ENCODE peak calls at places on chromosomes 13 and 19, in nine cellular contexts. X is mammary epithelial cell; E is uterus; H is naive thymus-derived CD4-positive, alpha-beta T cell; M is ovary; G is GM23248; S is dorsolateral prefrontal cortex; U is hepatocyte; R is cardiac muscle cell. A is an unnamed sample. For H3K27me3, the result is how much of the 10 kb centered on the place peaks cover.

GRCh38 chr13:84050551-84050950 is 168.3 kb upstream of the SLITRK1 start:
- DNase-seq in X (no peak), E (no peak), H (no peak), M (no peak), G (no peak), S (no peak), U (no peak), R (no peak), A (no peak)

GRCh38 chr13:79128158-79128557 is 277.9 kb downstream of the RBM26 start:
- DNase-seq in X (peak), E (no peak), H (no peak), M (no peak), G (peak), S (no peak), U (peak), R (peak), A (no peak)

GRCh38 chr13:99614465-99614885 is 113.2 kb downstream of the TM9SF2 start:
- DNase-seq in X (peak), E (no peak), H (no peak), M (no peak), G (no peak), S (no peak), U (peak), R (peak), A (peak)

GRCh38 chr13:44879452-44880058 is 109.7 kb downstream of the NUFIP1 start:
- DNase-seq in X (peak), E (no peak), H (no peak), M (no peak), G (peak), S (no peak), U (peak), R (peak), A (peak)

GRCh38 chr13:44317752-44318550 is 55.7 kb upstream of the SERP2 start:
- DNase-seq in X (peak), E (no peak), H (no peak), M (no peak), G (peak), S (no peak), U (no peak), R (no peak), A (no peak)

GRCh38 chr13:32200741-32201140 is 114.4 kb downstream of the ZAR1L start:
- DNase-seq in X (no peak), E (no peak), H (no peak), M (no peak), G (no peak), S (no peak), U (no peak), R (peak), A (no peak)

GRCh38 chr13:44575741-44576395 is at the start of gene TSC22D1:
- DNase-seq in X (peak), E (peak), H (peak), M (peak), G (peak), S (peak), U (peak), R (peak), A (peak)

GRCh38 chr13:49627831-49628652 is at the start of gene ARL11:
- DNase-seq in X (no peak), E (no peak), H (peak), M (no peak), G (no peak), S (no peak), U (peak), R (no peak), A (peak)

GRCh38 chr19:33443638-33444195 is 70.2 kb downstream of the CEBPG start:
- DNase-seq in X (no peak), E (no peak), H (no peak), M (no peak), G (no peak), S (no peak), U (no peak), R (no peak), A (no peak)

DNA sequence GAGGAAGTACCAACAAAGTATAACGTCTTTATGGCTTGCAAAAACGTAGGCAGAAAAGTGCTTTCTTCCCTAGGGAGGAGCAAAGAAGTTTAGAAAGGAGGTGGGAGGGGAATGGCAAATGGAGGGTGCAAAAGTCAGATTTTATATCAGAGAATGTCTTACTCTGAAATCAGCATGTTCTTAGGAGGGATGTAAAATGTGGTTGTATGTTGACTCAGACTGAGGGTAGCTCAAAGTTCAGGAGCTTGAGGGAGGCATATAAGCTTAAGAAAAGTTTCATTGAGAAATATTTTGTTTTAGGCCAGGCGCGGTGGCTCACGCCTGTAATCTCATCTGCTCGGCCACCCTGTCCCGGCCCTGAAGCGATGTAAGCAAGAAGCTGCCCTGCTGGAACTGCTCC is 1.7 kb downstream of the ZNF90 start:
- DNase-seq in X (no peak), E (no peak), H (no peak), M (no peak), G (peak), S (no peak), U (peak), R (peak), A (no peak)
- H3K4me3 ChIP-seq in X (no peak), E (no peak), H (no peak), M (no peak), G (peak), S (no peak), U (peak), R (peak), A (peak)

GRCh38 chr19:46155237-46155636 is 7.2 kb downstream of the IGFL2 start:
- DNase-seq in X (no peak), E (no peak), H (no peak), M (no peak), G (no peak), S (no peak), U (no peak), R (no peak), A (no peak)
- H3K27me3 ChIP-seq in X (under half), E (under half), H (under half), M (under half), G (half or more), S (under half), U (under half), R (under half), A (under half)

DNA sequence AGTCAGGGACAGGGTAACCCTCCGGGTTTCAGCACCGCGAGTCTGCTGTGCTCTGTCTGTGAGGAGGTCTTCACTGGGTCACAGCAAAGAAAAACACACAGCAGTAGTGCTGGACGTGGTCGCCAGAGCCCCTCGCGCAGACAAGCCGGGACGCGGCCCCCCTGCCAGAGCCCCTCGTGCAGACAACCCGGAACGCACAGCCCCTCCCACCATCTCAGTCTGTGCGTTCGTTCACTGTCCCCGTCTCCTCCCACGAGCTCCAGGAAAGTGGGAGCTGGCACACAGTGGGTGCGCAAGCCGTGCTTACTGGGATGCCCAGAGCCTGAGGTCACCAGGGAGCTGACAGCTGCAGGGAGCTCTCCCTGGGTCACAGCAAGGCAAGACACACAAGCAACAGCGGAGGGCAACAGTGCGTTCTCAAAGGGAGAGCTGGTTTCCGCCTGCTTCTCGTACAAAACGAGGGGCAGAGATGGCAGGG is 3.2 kb upstream of the PLPP2 start:
- DNase-seq in X (no peak), E (no peak), H (no peak), M (no peak), G (peak), S (no peak), U (no peak), R (no peak), A (peak)
- H3K4me3 ChIP-seq in X (no peak), E (no peak), H (no peak), M (peak), G (no peak), S (no peak), U (no peak), R (no peak), A (peak)

GRCh38 chr13:94968040-94968756 is 255.9 kb upstream of the SOX21 start:
- DNase-seq in X (no peak), E (no peak), H (no peak), M (no peak), G (peak), S (no peak), U (peak), R (peak), A (peak)

GRCh38 chr13:94967183-94968039 is 255.1 kb upstream of the SOX21 start:
- DNase-seq in X (no peak), E (no peak), H (no peak), M (no peak), G (peak), S (no peak), U (peak), R (peak), A (peak)

GRCh38 chr13:94966380-94966779 is 254.0 kb upstream of the SOX21 start:
- DNase-seq in X (no peak), E (no peak), H (no peak), M (no peak), G (no peak), S (no peak), U (no peak), R (no peak), A (no peak)

GRCh38 chr13:94968757-94969086 is 256.4 kb upstream of the SOX21 start:
- DNase-seq in X (no peak), E (no peak), H (no peak), M (no peak), G (no peak), S (no peak), U (no peak), R (no peak), A (peak)

GRCh38 chr13:94972262-94972661 is 259.9 kb upstream of the SOX21 start:
- DNase-seq in X (no peak), E (no peak), H (no peak), M (no peak), G (no peak), S (no peak), U (no peak), R (no peak), A (no peak)
- H3K27me3 ChIP-seq in X (under half), E (under half), H (under half), M (under half), G (half or more), S (under half), U (half or more), R (under half), A (under half)

GRCh38 chr13:19650742-19651141 is 17.3 kb downstream of the MPHOSPH8 start:
- DNase-seq in X (no peak), E (no peak), H (no peak), M (no peak), G (no peak), S (no peak), U (no peak), R (no peak), A (no peak)
- H3K4me3 ChIP-seq in X (no peak), E (no peak), H (no peak), M (no peak), G (no peak), S (no peak), U (no peak), R (no peak), A (no peak)

GRCh38 chr13:75724742-75725504 is 88.8 kb downstream of the LMO7 start:
- DNase-seq in X (peak), E (no peak), H (no peak), M (no peak), G (no peak), S (no peak), U (no peak), R (no peak), A (no peak)
- H3K27me3 ChIP-seq in X (under half), E (under half), H (under half), M (under half), G (under half), S (under half), U (under half), R (under half), A (under half)

DNA sequence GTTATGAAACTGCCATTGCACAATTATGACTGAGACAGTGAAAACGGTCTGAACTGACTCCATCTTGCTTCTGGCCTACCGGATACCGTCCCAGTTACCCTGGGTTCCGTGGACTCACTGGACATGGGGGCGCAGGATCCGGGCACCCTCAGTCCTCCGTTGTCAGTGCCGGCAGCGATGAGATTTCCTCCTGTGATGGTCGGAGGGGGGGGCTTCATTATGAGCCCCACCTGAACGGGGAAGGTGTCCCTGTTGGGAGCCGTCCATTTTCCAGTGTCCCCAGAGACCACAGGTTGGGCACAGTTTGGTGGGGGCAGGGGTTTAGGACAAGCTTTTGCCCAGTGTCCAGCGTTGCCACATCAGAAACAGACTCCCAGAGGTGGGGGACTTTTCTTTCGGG is 23.4 kb downstream of the TMEM255B start:
- DNase-seq in X (no peak), E (no peak), H (no peak), M (no peak), G (no peak), S (no peak), U (no peak), R (no peak), A (no peak)
- H3K4me3 ChIP-seq in X (no peak), E (no peak), H (no peak), M (no peak), G (no peak), S (no peak), U (no peak), R (no peak), A (no peak)

GRCh38 chr13:73133536-73133935 is 74.7 kb downstream of the KLF5 start:
- DNase-seq in X (peak), E (no peak), H (no peak), M (no peak), G (peak), S (no peak), U (no peak), R (no peak), A (no peak)
- H3K27me3 ChIP-seq in X (under half), E (under half), H (under half), M (under half), G (under half), S (under half), U (under half), R (under half), A (under half)

GRCh38 chr13:114065141-114065925 is 67.1 kb downstream of the RASA3 start:
- DNase-seq in X (peak), E (peak), H (peak), M (peak), G (peak), S (peak), U (peak), R (peak), A (peak)

GRCh38 chr13:114064516-114065140 is 67.8 kb downstream of the RASA3 start:
- DNase-seq in X (peak), E (peak), H (no peak), M (peak), G (peak), S (no peak), U (no peak), R (peak), A (no peak)

GRCh38 chr13:114067381-114067885 is 65.0 kb downstream of the RASA3 start:
- DNase-seq in X (peak), E (no peak), H (peak), M (no peak), G (peak), S (no peak), U (no peak), R (peak), A (no peak)

GRCh38 chr13:114066956-114067355 is 65.5 kb downstream of the RASA3 start:
- DNase-seq in X (no peak), E (no peak), H (no peak), M (no peak), G (no peak), S (no peak), U (no peak), R (no peak), A (no peak)

GRCh38 chr13:114065926-114066774 is 66.3 kb downstream of the RASA3 start:
- DNase-seq in X (no peak), E (no peak), H (no peak), M (no peak), G (peak), S (no peak), U (no peak), R (no peak), A (no peak)
- H3K4me3 ChIP-seq in X (no peak), E (no peak), H (peak), M (no peak), G (peak), S (no peak), U (no peak), R (no peak), A (no peak)